ENCODE peak calls at places on chromosomes 16 and 17, in four cellular contexts. N is IMR-90, Y is mesendoderm, B is H1. K is an unnamed sample.

GRCh38 chr16:55297062-55297909 is 26.7 kb upstream of the IRX6 start:
- DNase-seq in Y (peak; percentile 26), B (no peak), N (peak; percentile 14), K (no peak)

GRCh38 chr17:56009795-56010715 is 143.2 kb upstream of the ANKFN1 start:
- DNase-seq in B (no peak), N (peak; percentile 9), Y (peak; percentile 29), K (peak; percentile 35)

GRCh38 chr17:78147315-78147998 is 1.3 kb downstream of the C17orf99 start:
- DNase-seq in Y (no peak), B (no peak), N (no peak), K (no peak)

GRCh38 chr17:39626171-39626670 is 531 bp upstream of the PPP1R1B start:
- DNase-seq in N (no peak), Y (no peak), B (no peak), K (no peak)

GRCh38 chr16:79169239-79169638 is 431.3 kb downstream of the MAF start:
- DNase-seq in N (no peak), Y (peak; percentile 95), B (no peak), K (peak; percentile 79)

GRCh38 chr17:10585529-10585928 is 36.1 kb upstream of the MYH2 start:
- DNase-seq in Y (no peak), B (no peak), N (no peak), K (no peak)

GRCh38 chr16:84518804-84519341 is 14.4 kb upstream of the MEAK7 start:
- DNase-seq in B (no peak), N (no peak), Y (no peak), K (no peak)

GRCh38 chr17:69404398-69404797 is 10.1 kb upstream of the MAP2K6 start:
- DNase-seq in B (no peak), N (peak; percentile 55), Y (no peak), K (no peak)

GRCh38 chr17:81984773-81985410 is 7.5 kb downstream of the ASPSCR1 start:
- DNase-seq in Y (no peak), N (no peak), B (no peak), K (no peak)
- H3K23ac ChIP-seq in Y (no peak overlapping the region), N (no peak overlapping the region), B (no peak overlapping the region), K (no peak overlapping the region)

DNA sequence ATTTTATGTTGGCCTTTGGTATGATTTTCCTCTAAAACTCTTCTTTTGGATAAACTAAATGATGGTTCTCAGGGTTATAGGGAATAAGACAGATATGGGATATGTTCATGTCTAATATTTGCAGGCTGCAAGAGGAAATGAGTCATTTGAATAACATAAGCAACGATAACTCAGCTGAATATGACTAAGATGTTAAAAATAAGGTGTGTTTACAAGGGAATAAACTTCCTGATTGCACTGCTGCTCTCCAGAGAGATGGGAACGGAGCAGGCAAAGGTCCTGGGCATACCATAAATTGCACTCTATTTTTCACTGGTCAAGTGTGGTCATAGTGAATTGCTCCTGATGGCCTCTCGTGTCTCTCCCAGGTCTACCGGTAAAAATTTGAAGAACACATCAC is 666.2 kb downstream of the TOX3 start:
- DNase-seq in B (no peak), N (peak; percentile 98), Y (no peak), K (no peak)
- H3K56ac ChIP-seq in B (no peak overlapping the region), N (peak overlapping the region; percentile 99), Y (no peak overlapping the region), K (no peak overlapping the region)

GRCh38 chr16:75383141-75383540 is 50.2 kb downstream of the CFDP1 start:
- DNase-seq in Y (no peak), B (no peak), N (no peak), K (no peak)
- H3K23ac ChIP-seq in Y (no peak overlapping the region), B (no peak overlapping the region), N (no peak overlapping the region), K (no peak overlapping the region)

GRCh38 chr17:7688808-7689316 is 585 bp downstream of the WRAP53 start:
- DNase-seq in Y (no peak), B (no peak), N (no peak), K (no peak)
- H3K56ac ChIP-seq in Y (peak overlapping the region; percentile 94), B (no peak overlapping the region), N (peak overlapping the region; percentile 62), K (no peak overlapping the region)

GRCh38 chr16:50273382-50273690 is 7.0 kb downstream of the ADCY7 start:
- DNase-seq in B (no peak), Y (no peak), N (no peak), K (no peak)
- H3K23ac ChIP-seq in B (no peak overlapping the region), Y (no peak overlapping the region), N (no peak overlapping the region), K (no peak overlapping the region)

DNA sequence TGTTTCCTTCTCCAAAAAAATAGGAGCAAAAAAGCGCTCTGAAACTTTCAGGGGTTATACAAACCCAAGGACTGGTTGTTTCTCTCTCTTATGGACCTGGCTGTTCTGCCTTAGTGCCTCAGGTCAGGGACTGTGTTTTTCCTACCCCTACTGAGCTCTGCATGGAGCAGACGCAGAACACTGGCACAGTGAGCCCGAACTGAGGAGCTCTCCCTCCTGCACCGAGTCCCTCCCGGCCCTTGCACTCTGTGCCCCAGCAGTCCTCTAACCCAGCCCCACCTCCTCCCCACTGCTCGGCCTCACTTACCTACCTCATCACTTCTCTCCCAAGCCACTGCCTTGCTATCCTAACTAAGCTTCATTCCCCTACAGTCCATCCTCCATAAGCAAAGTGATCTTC is 13.8 kb downstream of the MEIOB start:
- DNase-seq in N (no peak), B (peak; percentile 24), Y (no peak), K (no peak)
- H3K56ac ChIP-seq in N (no peak overlapping the region), B (no peak overlapping the region), Y (no peak overlapping the region), K (no peak overlapping the region)

GRCh38 chr17:47945080-47945479 is 3.7 kb downstream of the PNPO start:
- DNase-seq in B (no peak), Y (no peak), N (no peak), K (no peak)

GRCh38 chr17:47945529-47946508 is 4.4 kb downstream of the PNPO start:
- DNase-seq in B (no peak), Y (no peak), N (no peak), K (no peak)

GRCh38 chr17:47941998-47942490 is 673 bp downstream of the PNPO start:
- DNase-seq in N (no peak), B (no peak), Y (no peak), K (no peak)

GRCh38 chr17:47941246-47941997 is at the start of gene PNPO:
- DNase-seq in N (peak; percentile 97), Y (peak; percentile 97), B (peak; percentile 77), K (peak; percentile 96)

GRCh38 chr17:47942568-47942967 is 1.2 kb downstream of the PNPO start:
- DNase-seq in N (no peak), Y (no peak), B (no peak), K (no peak)
- H3K23ac ChIP-seq in N (no peak overlapping the region), Y (no peak overlapping the region), B (no peak overlapping the region), K (no peak overlapping the region)

GRCh38 chr17:81648013-81648706 is 8.2 kb downstream of the PDE6G start:
- DNase-seq in N (no peak), B (peak; percentile 79), Y (no peak), K (peak; percentile 47)
- H3K56ac ChIP-seq in N (no peak overlapping the region), B (no peak overlapping the region), Y (peak overlapping the region; percentile 78), K (no peak overlapping the region)